ENCODE peak calls at places on chromosome 14, in nine cellular contexts. One of them, this sample, is unnamed.

GRCh38 chr14:38496092-38496491 is 240.2 kb upstream of the CLEC14A start:
- DNase-seq in suprapubic skin: no peak
- DNase-seq in CD4-positive, alpha-beta memory T cell: no peak
- DNase-seq in A673: no peak
- DNase-seq in kidney epithelial cell: no peak
- DNase-seq in Panc1: no peak
- DNase-seq in OCI-LY7: no peak
- DNase-seq in HCT116: no peak
- DNase-seq in cardiac muscle cell: no peak
- DNase-seq in this sample: no peak

GRCh38 chr14:58428011-58428807 is 690 bp downstream of the KIAA0586 start:
- DNase-seq in OCI-LY7: peak; percentile 62
- DNase-seq in cardiac muscle cell: peak; percentile 61
- DNase-seq in Panc1: peak; percentile 32
- DNase-seq in CD4-positive, alpha-beta memory T cell: no peak
- DNase-seq in kidney epithelial cell: no peak
- DNase-seq in A673: peak; percentile 74
- DNase-seq in HCT116: peak; percentile 33
- DNase-seq in suprapubic skin: no peak
- DNase-seq in this sample: peak; percentile 19

GRCh38 chr14:79352026-79352425 is 859.3 kb downstream of the DIO2 start:
- DNase-seq in suprapubic skin: no peak
- DNase-seq in cardiac muscle cell: no peak
- DNase-seq in kidney epithelial cell: no peak
- DNase-seq in Panc1: no peak
- DNase-seq in CD4-positive, alpha-beta memory T cell: no peak
- DNase-seq in OCI-LY7: no peak
- DNase-seq in A673: no peak
- DNase-seq in HCT116: no peak
- DNase-seq in this sample: no peak

GRCh38 chr14:106308839-106309389 is 782.5 kb downstream of the TMEM121 start:
- DNase-seq in A673: peak; percentile 64
- DNase-seq in kidney epithelial cell: no peak
- DNase-seq in cardiac muscle cell: no peak
- DNase-seq in OCI-LY7: peak; percentile 80
- DNase-seq in HCT116: no peak
- DNase-seq in suprapubic skin: no peak
- DNase-seq in Panc1: peak; percentile 74
- DNase-seq in CD4-positive, alpha-beta memory T cell: peak; percentile 59
- DNase-seq in this sample: no peak

GRCh38 chr14:73462078-73462715 is 3.9 kb upstream of the NUMB start:
- DNase-seq in OCI-LY7: no peak
- DNase-seq in HCT116: no peak
- DNase-seq in A673: peak; percentile 71
- DNase-seq in suprapubic skin: no peak
- DNase-seq in CD4-positive, alpha-beta memory T cell: no peak
- DNase-seq in cardiac muscle cell: peak; percentile 75
- DNase-seq in kidney epithelial cell: no peak
- DNase-seq in Panc1: no peak
- DNase-seq in this sample: no peak

GRCh38 chr14:55762595-55763232 is 182.7 kb downstream of the KTN1 start:
- DNase-seq in CD4-positive, alpha-beta memory T cell: peak; percentile 22
- DNase-seq in HCT116: no peak
- DNase-seq in Panc1: no peak
- DNase-seq in kidney epithelial cell: no peak
- DNase-seq in A673: no peak
- DNase-seq in suprapubic skin: no peak
- DNase-seq in OCI-LY7: no peak
- DNase-seq in cardiac muscle cell: no peak
- DNase-seq in this sample: no peak

GRCh38 chr14:24297190-24297964 is 2.2 kb downstream of the DHRS1 start:
- DNase-seq in cardiac muscle cell: peak; percentile 13
- DNase-seq in OCI-LY7: peak; percentile 24
- DNase-seq in HCT116: no peak
- DNase-seq in Panc1: no peak
- DNase-seq in A673: peak; percentile 45
- DNase-seq in suprapubic skin: no peak
- DNase-seq in kidney epithelial cell: no peak
- DNase-seq in CD4-positive, alpha-beta memory T cell: no peak
- DNase-seq in this sample: no peak

GRCh38 chr14:93764211-93764659 is 24.1 kb downstream of the PRIMA1 start:
- DNase-seq in kidney epithelial cell: no peak
- DNase-seq in A673: no peak
- DNase-seq in OCI-LY7: no peak
- DNase-seq in HCT116: no peak
- DNase-seq in cardiac muscle cell: peak; percentile 13
- DNase-seq in suprapubic skin: no peak
- DNase-seq in Panc1: no peak
- DNase-seq in CD4-positive, alpha-beta memory T cell: no peak
- DNase-seq in this sample: no peak

GRCh38 chr14:102008891-102009290 is 44.5 kb downstream of the DYNC1H1 start:
- DNase-seq in HCT116: no peak
- DNase-seq in OCI-LY7: no peak
- DNase-seq in A673: no peak
- DNase-seq in Panc1: no peak
- DNase-seq in CD4-positive, alpha-beta memory T cell: no peak
- DNase-seq in suprapubic skin: no peak
- DNase-seq in cardiac muscle cell: no peak
- DNase-seq in kidney epithelial cell: no peak
- DNase-seq in this sample: no peak

GRCh38 chr14:49907186-49907585 is 14.3 kb downstream of the ARF6 start:
- DNase-seq in suprapubic skin: no peak
- DNase-seq in OCI-LY7: no peak
- DNase-seq in kidney epithelial cell: no peak
- DNase-seq in HCT116: no peak
- DNase-seq in Panc1: no peak
- DNase-seq in CD4-positive, alpha-beta memory T cell: no peak
- DNase-seq in cardiac muscle cell: no peak
- DNase-seq in A673: no peak
- DNase-seq in this sample: no peak
- H3K4me3 ChIP-seq in suprapubic skin: no peak overlapping the region
- H3K4me3 ChIP-seq in OCI-LY7: no peak overlapping the region
- H3K4me3 ChIP-seq in kidney epithelial cell: no peak overlapping the region
- H3K4me3 ChIP-seq in HCT116: no peak overlapping the region
- H3K4me3 ChIP-seq in Panc1: no peak overlapping the region
- H3K4me3 ChIP-seq in CD4-positive, alpha-beta memory T cell: no peak overlapping the region
- H3K4me3 ChIP-seq in cardiac muscle cell: no peak overlapping the region
- H3K4me3 ChIP-seq in A673: no peak overlapping the region
- H3K4me3 ChIP-seq in this sample: no peak overlapping the region

GRCh38 chr14:104786091-104786586 is 9.4 kb downstream of the AKT1 start:
- DNase-seq in Panc1: no peak
- DNase-seq in suprapubic skin: no peak
- DNase-seq in kidney epithelial cell: no peak
- DNase-seq in OCI-LY7: no peak
- DNase-seq in cardiac muscle cell: no peak
- DNase-seq in A673: no peak
- DNase-seq in HCT116: no peak
- DNase-seq in CD4-positive, alpha-beta memory T cell: no peak
- DNase-seq in this sample: no peak

GRCh38 chr14:104787736-104788532 is 7.6 kb downstream of the AKT1 start:
- DNase-seq in CD4-positive, alpha-beta memory T cell: no peak
- DNase-seq in A673: no peak
- DNase-seq in cardiac muscle cell: no peak
- DNase-seq in OCI-LY7: no peak
- DNase-seq in HCT116: no peak
- DNase-seq in kidney epithelial cell: no peak
- DNase-seq in Panc1: no peak
- DNase-seq in suprapubic skin: no peak
- DNase-seq in this sample: no peak

GRCh38 chr14:104788533-104788818 is 7.1 kb downstream of the AKT1 start:
- DNase-seq in A673: no peak
- DNase-seq in Panc1: no peak
- DNase-seq in suprapubic skin: no peak
- DNase-seq in cardiac muscle cell: no peak
- DNase-seq in CD4-positive, alpha-beta memory T cell: no peak
- DNase-seq in OCI-LY7: no peak
- DNase-seq in HCT116: no peak
- DNase-seq in kidney epithelial cell: no peak
- DNase-seq in this sample: no peak

GRCh38 chr14:104785708-104786080 is 9.9 kb downstream of the AKT1 start:
- DNase-seq in cardiac muscle cell: no peak
- DNase-seq in CD4-positive, alpha-beta memory T cell: no peak
- DNase-seq in Panc1: no peak
- DNase-seq in HCT116: no peak
- DNase-seq in kidney epithelial cell: no peak
- DNase-seq in A673: no peak
- DNase-seq in OCI-LY7: no peak
- DNase-seq in suprapubic skin: no peak
- DNase-seq in this sample: no peak

DNA sequence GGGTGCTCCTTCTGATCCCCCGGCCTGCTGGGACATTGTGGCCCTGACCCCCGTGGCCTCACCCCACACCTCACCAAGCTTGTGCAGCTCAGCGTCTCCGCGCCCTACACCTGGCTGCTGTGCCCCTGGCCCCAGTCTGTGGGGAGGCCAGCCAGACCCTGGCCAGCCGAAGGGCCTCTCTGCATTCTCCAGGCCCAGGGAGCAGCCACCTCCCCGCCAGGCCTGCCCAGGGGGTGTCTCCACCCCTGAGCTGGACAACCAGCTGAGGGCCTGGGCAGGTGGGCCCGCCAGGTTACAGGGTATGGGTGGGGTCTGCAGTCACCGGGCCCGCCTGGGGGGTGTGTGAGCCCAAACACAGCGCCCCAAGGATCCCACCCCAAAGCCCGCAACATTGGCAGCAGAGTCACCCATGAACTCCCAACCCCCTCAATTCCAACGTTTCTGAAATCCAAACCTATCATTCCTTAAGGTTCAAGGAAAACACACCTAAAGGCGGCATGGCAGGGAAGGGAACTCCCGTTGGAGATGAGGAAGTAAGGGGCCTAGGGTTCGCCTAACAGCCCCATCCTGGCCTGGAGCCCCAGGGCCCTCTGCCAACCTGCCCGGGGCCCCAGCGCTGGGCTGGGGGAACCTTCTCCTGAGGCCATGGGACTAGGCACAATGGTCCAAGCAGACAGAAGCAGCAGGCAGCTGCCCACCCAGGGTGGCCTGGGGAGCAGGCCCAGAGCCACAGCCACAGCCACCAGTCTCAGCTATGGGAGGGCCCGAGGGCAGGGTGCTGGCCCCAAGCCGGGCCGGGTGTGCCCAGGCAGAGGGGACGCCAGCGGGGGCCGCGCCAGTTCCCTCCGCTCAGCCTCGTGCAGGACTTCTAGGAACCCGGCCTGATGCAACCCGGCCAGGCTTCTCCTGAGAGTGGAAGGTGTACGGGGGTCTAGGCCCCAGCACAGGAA is 8.5 kb downstream of the AKT1 start:
- DNase-seq in cardiac muscle cell: no peak
- DNase-seq in CD4-positive, alpha-beta memory T cell: no peak
- DNase-seq in suprapubic skin: no peak
- DNase-seq in Panc1: no peak
- DNase-seq in OCI-LY7: no peak
- DNase-seq in kidney epithelial cell: no peak
- DNase-seq in HCT116: no peak
- DNase-seq in A673: no peak
- DNase-seq in this sample: no peak
- H3K36me3 ChIP-seq in cardiac muscle cell: peaks cover 2% of the 10 kb centered on the region
- H3K36me3 ChIP-seq in CD4-positive, alpha-beta memory T cell: peaks cover 6% of the 10 kb centered on the region
- H3K36me3 ChIP-seq in suprapubic skin: peaks cover 35% of the 10 kb centered on the region
- H3K36me3 ChIP-seq in Panc1: no peaks in the 10 kb centered on the region
- H3K36me3 ChIP-seq in OCI-LY7: peaks cover 7% of the 10 kb centered on the region
- H3K36me3 ChIP-seq in kidney epithelial cell: no peaks in the 10 kb centered on the region
- H3K36me3 ChIP-seq in HCT116: peaks cover 8% of the 10 kb centered on the region
- H3K36me3 ChIP-seq in A673: peaks cover 5% of the 10 kb centered on the region
- H3K36me3 ChIP-seq in this sample: peaks cover 41% of the 10 kb centered on the region

DNA sequence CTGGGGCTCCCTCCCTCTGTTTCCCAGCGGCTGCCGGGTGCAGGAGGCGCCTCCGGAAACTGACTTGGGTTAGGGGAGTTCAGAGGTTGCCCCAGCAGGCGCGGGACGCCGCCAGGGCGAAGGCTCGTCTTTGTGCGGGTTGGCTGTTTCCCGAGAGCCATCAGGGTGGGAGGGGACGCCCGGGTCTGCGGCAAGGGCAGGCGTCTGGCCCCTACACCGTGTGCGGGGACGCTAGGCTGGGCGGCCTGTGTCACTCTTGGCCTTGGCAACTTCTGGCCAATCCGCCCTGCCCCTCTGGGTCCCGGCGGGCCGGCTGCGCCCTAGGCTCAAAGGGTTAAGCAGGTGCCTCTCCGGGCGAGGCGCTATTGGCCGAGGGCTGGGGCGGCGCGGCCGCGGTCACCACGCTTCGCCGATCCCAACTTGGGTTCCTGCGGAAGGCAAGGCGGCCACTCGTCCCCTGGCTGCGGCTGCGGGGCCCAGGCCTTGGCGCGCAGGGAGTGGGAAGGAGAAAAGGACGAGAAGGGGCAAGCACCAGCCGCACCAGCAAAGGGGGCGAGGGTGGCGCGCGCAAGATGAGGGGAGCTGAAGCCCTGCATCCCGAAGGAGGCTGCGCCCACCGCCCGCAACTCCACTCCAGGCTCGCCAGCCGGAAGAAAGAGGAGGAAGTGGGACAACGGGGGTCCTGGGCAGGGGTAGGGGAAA is 5.6 kb upstream of the NPAS3 start:
- DNase-seq in cardiac muscle cell: no peak
- DNase-seq in OCI-LY7: no peak
- DNase-seq in HCT116: no peak
- DNase-seq in Panc1: no peak
- DNase-seq in kidney epithelial cell: no peak
- DNase-seq in A673: no peak
- DNase-seq in CD4-positive, alpha-beta memory T cell: no peak
- DNase-seq in suprapubic skin: no peak
- DNase-seq in this sample: no peak
- H3K4me3 ChIP-seq in cardiac muscle cell: peak overlapping the region; percentile 18
- H3K4me3 ChIP-seq in OCI-LY7: no peak overlapping the region
- H3K4me3 ChIP-seq in HCT116: no peak overlapping the region
- H3K4me3 ChIP-seq in Panc1: no peak overlapping the region
- H3K4me3 ChIP-seq in kidney epithelial cell: peak overlapping the region; percentile 31
- H3K4me3 ChIP-seq in A673: peak overlapping the region; percentile 76
- H3K4me3 ChIP-seq in CD4-positive, alpha-beta memory T cell: no peak overlapping the region
- H3K4me3 ChIP-seq in suprapubic skin: peak overlapping the region; percentile 57
- H3K4me3 ChIP-seq in this sample: no peak overlapping the region

GRCh38 chr14:91193069-91193468 is 51.4 kb downstream of the GPR68 start:
- DNase-seq in CD4-positive, alpha-beta memory T cell: no peak
- DNase-seq in A673: no peak
- DNase-seq in suprapubic skin: no peak
- DNase-seq in HCT116: no peak
- DNase-seq in Panc1: no peak
- DNase-seq in cardiac muscle cell: no peak
- DNase-seq in kidney epithelial cell: no peak
- DNase-seq in OCI-LY7: no peak
- DNase-seq in this sample: no peak
- H3K36me3 ChIP-seq in CD4-positive, alpha-beta memory T cell: peaks cover 49% of the 10 kb centered on the region
- H3K36me3 ChIP-seq in A673: no peaks in the 10 kb centered on the region
- H3K36me3 ChIP-seq in suprapubic skin: peaks cover 69% of the 10 kb centered on the region
- H3K36me3 ChIP-seq in HCT116: peaks cover 12% of the 10 kb centered on the region
- H3K36me3 ChIP-seq in Panc1: no peaks in the 10 kb centered on the region
- H3K36me3 ChIP-seq in cardiac muscle cell: peaks cover 8% of the 10 kb centered on the region
- H3K36me3 ChIP-seq in kidney epithelial cell: peaks cover 3% of the 10 kb centered on the region
- H3K36me3 ChIP-seq in OCI-LY7: peaks cover 47% of the 10 kb centered on the region
- H3K36me3 ChIP-seq in this sample: peaks cover 6% of the 10 kb centered on the region